ENCODE peak calls at places on chromosomes 12 and 14, in eight cellular contexts. J is fibroblast of mammary gland, D is stomach, P is AG10803, V is lower leg skin, L is astrocyte, Y is brain microvascular endothelial cell, W is PC-3. S is an unnamed sample.

GRCh38 chr14:51094282-51094821 is 553 bp downstream of the TRIM9 start:
- DNase-seq in Y (no peak), L (no peak), V (no peak), P (no peak), W (no peak), D (no peak), J (no peak), S (no peak)

GRCh38 chr14:69614592-69614991 is 3.2 kb downstream of the SUSD6 start:
- DNase-seq in J (no peak), D (no peak), Y (no peak), V (peak), L (no peak), W (no peak), P (no peak), S (no peak)

GRCh38 chr14:61129168-61129745 is 148.2 kb downstream of the SLC38A6 start:
- DNase-seq in D (no peak), P (no peak), Y (no peak), L (no peak), W (peak), J (no peak), V (no peak), S (no peak)

GRCh38 chr12:80946591-80946990 is 8.9 kb upstream of the LIN7A start:
- DNase-seq in J (peak), P (peak), D (no peak), Y (no peak), L (peak), W (peak), V (no peak), S (no peak)

GRCh38 chr14:22646570-22647254 is 2.6 kb upstream of the OR6J1 start:
- DNase-seq in W (peak), J (peak), L (peak), D (no peak), V (no peak), P (peak), Y (no peak), S (no peak)

GRCh38 chr12:129704232-129704830 is 199.5 kb downstream of the TMEM132D start:
- DNase-seq in V (no peak), L (no peak), D (no peak), P (no peak), Y (no peak), J (no peak), W (no peak), S (no peak)

GRCh38 chr14:21014761-21015190 is 10.1 kb downstream of the NDRG2 start:
- DNase-seq in W (peak), L (peak), Y (peak), J (peak), V (peak), D (peak), P (peak), S (peak)

GRCh38 chr12:50901685-50902113 is 50.6 kb upstream of the HIGD1C start:
- DNase-seq in Y (no peak), V (no peak), J (no peak), L (no peak), D (no peak), P (no peak), W (no peak), S (no peak)

GRCh38 chr12:64404470-64405446 is 566 bp downstream of the XPOT start:
- DNase-seq in D (peak), J (peak), W (peak), P (peak), L (peak), V (peak), Y (peak), S (no peak)

GRCh38 chr12:70227911-70228310 is 15.3 kb upstream of the CNOT2 start:
- DNase-seq in W (no peak), D (no peak), J (no peak), Y (no peak), V (no peak), L (no peak), P (no peak), S (peak)

GRCh38 chr12:1629338-1630080 is 478 bp downstream of the WNT5B start:
- DNase-seq in V (no peak), J (peak), L (no peak), D (no peak), Y (no peak), W (no peak), P (no peak), S (no peak)
- TF ChIP-seq CTCF in V (no peak), J (no peak), L (no peak), D (no peak), Y (peak), W (peak), P (no peak), S (no peak)

GRCh38 chr14:99225804-99226203 is 46.2 kb downstream of the BCL11B start:
- DNase-seq in D (no peak), W (no peak), Y (no peak), P (no peak), L (no peak), V (no peak), J (no peak), S (no peak)

GRCh38 chr14:99229654-99230215 is 42.3 kb downstream of the BCL11B start:
- DNase-seq in W (no peak), L (peak), J (no peak), V (no peak), D (no peak), Y (no peak), P (no peak), S (no peak)

GRCh38 chr14:99224948-99225347 is 47.0 kb downstream of the BCL11B start:
- DNase-seq in V (no peak), D (no peak), L (no peak), W (no peak), J (no peak), Y (no peak), P (no peak), S (no peak)

GRCh38 chr14:99224116-99224910 is 47.7 kb downstream of the BCL11B start:
- DNase-seq in W (no peak), D (no peak), L (no peak), P (no peak), J (no peak), V (no peak), Y (no peak), S (no peak)

DNA sequence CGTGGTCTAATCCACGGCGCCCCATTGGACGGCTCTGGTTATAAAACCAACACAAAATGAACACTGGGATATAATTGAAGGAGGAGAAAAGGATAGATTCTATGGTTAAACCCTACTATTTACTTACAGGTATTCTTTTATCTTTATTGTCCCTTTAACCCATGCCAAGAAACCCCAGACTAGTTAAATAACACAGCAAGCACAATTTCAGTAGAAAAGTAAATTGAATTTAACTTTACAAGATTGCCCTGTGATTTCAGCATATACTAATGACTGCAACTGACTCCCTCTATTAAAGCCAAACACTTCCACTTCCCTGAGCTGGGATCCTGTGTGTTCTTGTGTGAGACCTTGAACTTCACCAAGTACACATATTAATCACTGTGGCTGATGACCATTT is 45.3 kb downstream of the BCL11B start:
- DNase-seq in P (no peak), W (no peak), V (no peak), Y (no peak), D (no peak), J (no peak), L (no peak), S (peak)
- H3K4me3 ChIP-seq in P (no peak), W (no peak), V (no peak), Y (no peak), D (no peak), J (no peak), L (no peak), S (no peak)

GRCh38 chr12:54018608-54018984 is 9.6 kb upstream of the HOXC6 start:
- DNase-seq in D (no peak), V (peak), W (no peak), L (no peak), P (peak), J (peak), Y (no peak), S (no peak)
- TF ChIP-seq CTCF in D (no peak), V (no peak), W (no peak), L (no peak), P (no peak), J (no peak), Y (no peak), S (no peak)

GRCh38 chr12:122244565-122245371 is 18.9 kb upstream of the DIABLO start:
- DNase-seq in D (no peak), Y (no peak), J (no peak), L (no peak), W (no peak), V (no peak), P (no peak), S (no peak)
- H3K4me3 ChIP-seq in D (no peak), Y (no peak), J (no peak), L (no peak), W (no peak), V (no peak), P (no peak), S (no peak)

GRCh38 chr14:102362545-102363181 is at the start of the genes CINP and TECPR2:
- DNase-seq in V (peak), D (peak), P (peak), Y (peak), W (peak), L (peak), J (peak), S (peak)
- TF ChIP-seq CTCF in V (no peak), D (no peak), P (no peak), Y (no peak), W (no peak), L (no peak), J (no peak), S (no peak)

DNA sequence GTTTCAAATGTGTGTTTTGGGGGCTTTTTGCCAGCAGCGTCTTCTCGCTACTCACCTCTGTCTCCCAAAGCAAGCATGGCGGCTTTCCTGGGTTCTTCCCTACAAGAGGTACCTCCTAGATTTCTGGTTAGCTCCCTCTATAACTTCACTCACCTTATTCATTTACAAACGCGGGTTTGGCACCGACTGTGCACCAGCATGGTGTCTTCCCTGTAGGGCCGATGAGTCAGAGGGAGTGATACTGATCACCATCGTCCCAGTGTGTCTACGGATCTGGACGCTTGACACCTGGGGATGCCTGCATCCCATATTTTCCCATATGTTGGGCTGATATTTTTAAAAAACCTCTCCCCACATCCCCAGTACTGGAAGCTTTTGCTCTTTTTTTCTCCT is 8.0 kb upstream of the SERPINA12 start:
- DNase-seq in J (no peak), D (no peak), W (no peak), P (no peak), L (no peak), Y (no peak), V (no peak), S (no peak)
- H3K4me3 ChIP-seq in J (no peak), D (no peak), W (no peak), P (no peak), L (no peak), Y (no peak), V (no peak), S (no peak)

DNA sequence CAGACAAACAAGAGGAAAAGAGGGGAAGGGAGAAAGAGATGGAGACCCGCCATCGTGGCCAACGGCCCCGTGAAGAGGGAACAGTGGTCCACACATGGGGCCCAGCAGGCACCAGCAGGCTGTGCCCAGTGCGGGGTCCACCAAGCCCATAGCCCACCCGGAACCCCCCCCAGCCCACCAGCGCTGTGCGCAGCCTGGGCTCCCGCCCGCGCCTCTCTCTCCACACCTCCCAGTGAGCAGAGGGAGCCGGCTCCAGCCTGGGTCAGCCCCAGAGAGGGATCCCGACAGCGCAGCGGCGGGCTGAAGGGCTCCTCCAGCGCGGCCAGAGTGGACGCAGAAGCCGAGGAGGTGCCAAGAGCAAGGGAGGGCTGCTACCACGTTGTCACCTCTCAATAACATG is 105.0 kb upstream of the TMTC1 start:
- DNase-seq in D (no peak), J (no peak), Y (no peak), L (no peak), V (no peak), P (no peak), W (no peak), S (no peak)
- TF ChIP-seq CTCF in D (no peak), J (no peak), Y (no peak), L (no peak), V (no peak), P (no peak), W (no peak), S (no peak)

DNA sequence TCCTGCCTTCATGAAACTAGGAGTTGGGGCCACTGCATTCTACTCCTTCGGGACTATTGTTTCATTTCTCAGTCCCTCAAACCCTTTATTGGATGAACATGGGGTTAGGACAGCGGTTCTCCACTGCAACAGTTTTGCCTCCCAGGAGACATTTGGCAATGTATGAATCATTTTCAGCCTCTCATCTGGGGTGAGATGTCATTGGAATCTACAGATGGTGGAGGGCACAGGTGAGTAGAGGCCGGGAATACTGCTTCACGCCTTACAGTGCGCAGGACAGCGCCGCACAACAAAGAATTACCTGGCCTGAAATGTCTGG is 649 bp upstream of the GNPNAT1 start:
- DNase-seq in L (no peak), W (no peak), D (no peak), V (no peak), J (no peak), Y (no peak), P (no peak), S (no peak)
- H3K4me3 ChIP-seq in L (peak), W (peak), D (peak), V (no peak), J (peak), Y (peak), P (peak), S (peak)